ENCODE peak calls at places on chromosome 3, in four cellular contexts. W is stomach, M is GM23338, G is esophagus muscularis mucosa. H is an unnamed sample. For H3K4me1, the result is how much of the 10 kb centered on the place peaks cover.

GRCh38 chr3:127445581-127446368 is 144.8 kb downstream of the TPRA1 start:
- DNase-seq in G (no peak), M (no peak), W (peak), H (peak)

GRCh38 chr3:48306860-48307530 is 26.5 kb downstream of the SPINK8 start:
- DNase-seq in W (no peak), M (no peak), G (no peak), H (no peak)

GRCh38 chr3:183022935-183023516 is 42.7 kb upstream of the DCUN1D1 start:
- DNase-seq in G (no peak), M (no peak), W (no peak), H (no peak)

GRCh38 chr3:106703524-106703923 is 673.7 kb upstream of the CCDC54 start:
- DNase-seq in W (no peak), M (no peak), G (no peak), H (no peak)

GRCh38 chr3:132180337-132180791 is 136.8 kb upstream of the ACP3 start:
- DNase-seq in M (peak), W (no peak), G (no peak), H (no peak)

GRCh38 chr3:63400259-63400860 is 122.3 kb downstream of the SYNPR start:
- DNase-seq in W (no peak), M (no peak), G (no peak), H (no peak)

GRCh38 chr3:98978068-98978811 is 76.7 kb upstream of the DCBLD2 start:
- DNase-seq in M (no peak), W (no peak), G (no peak), H (no peak)

GRCh38 chr3:71150293-71150954 is 433.1 kb downstream of the FOXP1 start:
- DNase-seq in M (no peak), W (no peak), G (no peak), H (no peak)

GRCh38 chr3:61650276-61650675 is 88.9 kb downstream of the PTPRG start:
- DNase-seq in M (no peak), G (no peak), W (no peak), H (no peak)

GRCh38 chr3:10081871-10082270 is 26.2 kb downstream of the FANCD2OS start:
- DNase-seq in G (no peak), W (no peak), M (no peak), H (no peak)

GRCh38 chr3:119294402-119294888 is 262 bp downstream of the ARHGAP31 start:
- DNase-seq in M (no peak), G (peak), W (peak), H (peak)

GRCh38 chr3:24086597-24087369 is 141.7 kb downstream of the NR1D2 start:
- DNase-seq in G (no peak), M (no peak), W (no peak), H (no peak)

GRCh38 chr3:67653425-67654098 is 850 bp downstream of the SUCLG2 start:
- DNase-seq in W (no peak), G (no peak), M (peak), H (no peak)

GRCh38 chr3:159886050-159886449 is 102.6 kb upstream of the IL12A start:
- DNase-seq in W (no peak), G (peak), M (no peak), H (no peak)

GRCh38 chr3:112086018-112086854 is at the start of gene C3orf52:
- DNase-seq in W (peak), G (peak), M (peak), H (peak)

GRCh38 chr3:126375835-126376331 is 18.7 kb upstream of the KLF15 start:
- DNase-seq in M (no peak), W (no peak), G (no peak), H (no peak)

GRCh38 chr3:156166808-156167207 is 46.4 kb downstream of the KCNAB1 start:
- DNase-seq in W (no peak), G (peak), M (no peak), H (no peak)

GRCh38 chr3:177830411-177830849 is 633.1 kb upstream of the TBL1XR1 start:
- DNase-seq in G (no peak), M (no peak), W (no peak), H (no peak)

GRCh38 chr3:136008732-136009456 is 43.4 kb downstream of the PPP2R3A start:
- DNase-seq in G (no peak), W (no peak), M (peak), H (no peak)

GRCh38 chr3:152301745-152302181 is 33.0 kb downstream of the MBNL1 start:
- DNase-seq in M (no peak), W (no peak), G (no peak), H (no peak)

GRCh38 chr3:13621381-13622221 is 72.7 kb downstream of the FBLN2 start:
- DNase-seq in W (no peak), M (no peak), G (no peak), H (no peak)

GRCh38 chr3:156561533-156561932 is 6.6 kb upstream of the SSR3 start:
- DNase-seq in G (no peak), M (no peak), W (no peak), H (no peak)

GRCh38 chr3:87161486-87161885 is 65.6 kb upstream of the CHMP2B start:
- DNase-seq in G (no peak), M (no peak), W (no peak), H (no peak)

GRCh38 chr3:22360977-22361376 is 610.0 kb upstream of the ZNF385D start:
- DNase-seq in G (no peak), M (no peak), W (no peak), H (no peak)

GRCh38 chr3:171890398-171890797 is 47.2 kb downstream of the TMEM212 start:
- DNase-seq in G (no peak), W (no peak), M (no peak), H (no peak)

GRCh38 chr3:72738752-72739520 is 109.3 kb downstream of the SHQ1 start:
- DNase-seq in G (no peak), M (peak), W (peak), H (peak)

GRCh38 chr3:97942801-97943546 is 29.3 kb downstream of the RIOX2 start:
- DNase-seq in M (no peak), G (no peak), W (no peak), H (no peak)

GRCh38 chr3:143736651-143737050 is 111.6 kb downstream of the SLC9A9 start:
- DNase-seq in M (no peak), G (no peak), W (no peak), H (no peak)

GRCh38 chr3:172355836-172356235 is 92.4 kb downstream of the GHSR start:
- DNase-seq in M (no peak), G (no peak), W (peak), H (no peak)

GRCh38 chr3:89108154-89108553 is 733 bp downstream of the EPHA3 start:
- DNase-seq in M (no peak), W (no peak), G (no peak), H (no peak)

GRCh38 chr3:188465311-188465710 is 311.4 kb downstream of the LPP start:
- DNase-seq in W (no peak), M (no peak), G (no peak), H (no peak)

GRCh38 chr3:120641696-120642246 is 40.3 kb downstream of the HGD start:
- DNase-seq in G (no peak), M (no peak), W (no peak), H (no peak)

DNA sequence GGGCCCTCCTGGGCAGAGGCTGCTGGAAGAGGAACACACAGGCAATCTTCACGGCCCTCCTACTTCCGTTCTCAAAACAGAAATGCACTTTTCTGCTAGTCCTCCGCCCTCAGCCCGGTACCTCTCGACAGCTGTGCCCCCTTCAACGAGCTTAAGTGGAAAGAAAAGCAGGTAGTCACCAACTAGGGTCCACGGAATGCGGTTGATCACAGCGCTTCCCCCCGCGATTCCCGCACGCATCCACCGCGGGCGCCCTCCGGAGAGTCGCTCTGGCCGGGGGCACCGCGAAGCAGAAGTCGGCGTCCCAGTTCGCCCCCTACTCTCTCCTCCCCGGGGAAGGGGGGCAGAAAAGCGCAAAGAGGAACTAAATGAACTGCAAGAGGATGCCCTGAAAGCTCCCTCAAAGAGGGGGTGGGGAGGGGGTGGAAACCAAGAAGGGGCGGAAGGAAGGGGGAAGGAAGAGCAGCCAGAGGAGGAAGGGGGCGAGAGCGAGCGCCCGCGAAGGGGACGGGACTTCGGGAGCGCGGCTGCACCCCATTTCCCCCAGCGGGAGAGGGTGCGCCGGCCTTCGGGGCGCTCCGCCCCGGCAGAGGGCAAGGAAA is 748 bp downstream of the ACAP2 start:
- DNase-seq in M (peak), G (no peak), W (peak), H (peak)
- H3K4me1 ChIP-seq in M (under half), G (under half), W (under half), H (under half)

GRCh38 chr3:43260412-43260811 is 25.9 kb upstream of the SNRK start:
- DNase-seq in M (no peak), W (no peak), G (no peak), H (no peak)
- TF ChIP-seq CTCF in M (no peak), W (no peak), G (no peak), H (no peak)

GRCh38 chr3:187139126-187139894 is at the start of gene RPL39L:
- DNase-seq in W (peak), M (peak), G (peak), H (peak)

GRCh38 chr3:187132666-187133065 is 6.6 kb downstream of the RPL39L start:
- DNase-seq in M (no peak), G (no peak), W (no peak), H (no peak)

GRCh38 chr3:187139895-187140253 is 578 bp upstream of the RPL39L start:
- DNase-seq in G (no peak), W (no peak), M (no peak), H (no peak)

GRCh38 chr3:187136347-187136746 is 2.9 kb downstream of the RPL39L start:
- DNase-seq in W (no peak), G (no peak), M (no peak), H (no peak)

GRCh38 chr3:187136936-187137335 is 2.4 kb downstream of the RPL39L start:
- DNase-seq in M (no peak), W (no peak), G (no peak), H (no peak)
- H3K27ac ChIP-seq in M (no peak), W (no peak), G (no peak), H (no peak)

GRCh38 chr3:50287262-50287661 is 5.0 kb downstream of the IFRD2 start:
- DNase-seq in W (no peak), G (no peak), M (no peak), H (no peak)
- H3K4me1 ChIP-seq in W (under half), G (under half), M (under half), H (under half)

GRCh38 chr3:192408007-192408655 is 319.2 kb downstream of the FGF12 start:
- DNase-seq in G (no peak), W (no peak), M (peak), H (peak)
- TF ChIP-seq CTCF in G (no peak), W (no peak), M (no peak), H (no peak)

GRCh38 chr3:122767690-122768372 is 25.8 kb downstream of the HSPBAP1 start:
- DNase-seq in G (no peak), W (no peak), M (no peak), H (no peak)
- H3K27ac ChIP-seq in G (no peak), W (no peak), M (peak), H (peak)

GRCh38 chr3:125055913-125056705 is at the start of gene HEG1:
- DNase-seq in W (peak), M (peak), G (peak), H (peak)
- H3K4me1 ChIP-seq in W (under half), M (under half), G (half or more), H (under half)

DNA sequence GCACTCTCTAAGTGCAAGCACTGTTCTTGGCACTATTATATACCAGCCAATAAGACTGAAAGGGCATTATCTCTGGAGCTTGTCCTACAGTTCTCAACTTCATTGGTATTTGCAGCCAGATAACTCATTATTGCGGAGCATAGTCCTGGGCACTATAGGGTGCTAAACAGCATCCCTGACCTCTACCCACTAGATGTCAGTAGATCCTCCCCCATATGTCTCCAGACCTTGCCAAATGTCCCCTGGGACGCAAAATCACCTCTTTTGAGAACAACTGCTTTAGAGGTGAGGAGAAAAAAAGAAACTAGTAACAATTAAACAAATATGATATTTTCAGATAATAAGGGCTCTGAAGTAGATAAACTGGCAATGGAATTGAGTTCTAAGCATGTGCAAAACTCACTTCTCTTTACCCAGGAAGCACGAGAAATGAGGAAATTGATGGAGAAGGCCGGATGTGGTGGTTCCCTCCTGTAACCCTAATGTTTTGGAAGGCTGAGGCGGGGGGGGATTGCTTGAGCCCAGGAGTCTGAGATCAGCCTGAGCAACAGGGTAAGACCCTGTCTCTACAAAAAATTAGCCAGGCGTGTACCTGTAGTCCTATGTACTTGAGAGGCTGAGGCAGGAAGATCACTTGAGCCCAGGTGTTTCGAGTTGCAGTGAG is 61.4 kb downstream of the FRMD4B start:
- DNase-seq in W (no peak), M (peak), G (no peak), H (no peak)
- TF ChIP-seq CTCF in W (peak), M (peak), G (no peak), H (no peak)

GRCh38 chr3:185756477-185756876 is 68.4 kb downstream of the IGF2BP2 start:
- DNase-seq in M (no peak), W (no peak), G (no peak), H (no peak)
- H3K27ac ChIP-seq in M (no peak), W (no peak), G (no peak), H (no peak)

DNA sequence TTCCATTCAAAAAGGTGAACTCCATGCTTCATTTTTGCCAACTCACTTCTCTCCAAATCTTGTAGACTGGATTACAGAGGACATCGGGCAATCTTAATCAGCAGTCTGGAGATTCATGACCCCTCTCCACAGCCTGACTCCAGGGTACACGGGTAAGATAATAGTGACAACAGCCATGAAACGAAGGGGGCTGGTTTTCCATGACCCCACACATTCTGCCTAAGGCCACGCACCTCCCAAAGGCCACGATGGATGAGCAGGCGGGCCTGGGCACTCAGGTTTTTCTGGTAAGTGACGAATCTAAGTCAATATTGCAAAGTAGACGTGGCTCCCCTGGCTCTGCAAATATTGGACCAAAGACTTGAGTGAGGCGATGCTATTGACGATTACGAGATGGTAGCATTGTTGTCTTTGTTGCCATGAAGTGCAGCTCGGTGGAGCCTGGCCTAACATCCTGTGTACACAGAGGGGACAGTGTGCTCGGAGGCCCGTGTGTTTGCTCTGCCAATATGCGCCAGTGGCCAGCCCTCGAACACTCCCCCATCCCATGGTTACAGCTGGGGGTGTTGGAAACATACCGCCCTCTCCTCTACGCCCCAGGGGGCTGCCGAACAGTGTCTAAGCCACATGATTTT is 119.1 kb downstream of the OPA1 start:
- DNase-seq in W (no peak), G (peak), M (no peak), H (no peak)
- H3K4me1 ChIP-seq in W (under half), G (under half), M (under half), H (under half)